ENCODE peak calls at places on chromosome 15, in seven cellular contexts. H is IMR-90, X is neuronal stem cell, G is H1, Z is mesenchymal stem cell, Y is H9, O is mesendoderm. U is an unnamed sample.

GRCh38 chr15:65083262-65083701 is 6.7 kb downstream of the KBTBD13 start:
- DNase-seq in Y (peak), G (no peak), O (peak), H (peak), X (peak), Z (peak), U (no peak)

GRCh38 chr15:67945951-67946700 is 106.3 kb upstream of the RNU6-1 start:
- DNase-seq in X (peak), O (peak), G (peak), Z (peak), H (peak), Y (peak), U (peak)

GRCh38 chr15:28101201-28101600 is 2.1 kb upstream of the OCA2 start:
- DNase-seq in G (no peak), O (no peak), X (no peak), H (no peak), Z (no peak), Y (peak), U (no peak)

GRCh38 chr15:28004143-28005003 is 94.7 kb downstream of the OCA2 start:
- DNase-seq in Z (no peak), Y (no peak), H (no peak), G (peak), X (no peak), O (no peak), U (no peak)

GRCh38 chr15:78291698-78292097 is 7.7 kb downstream of the SKIC8 start:
- DNase-seq in G (no peak), X (no peak), Z (peak), O (no peak), H (no peak), Y (no peak), U (peak)

GRCh38 chr15:58165661-58166060 is 27.5 kb downstream of the AQP9 start:
- DNase-seq in H (peak), X (no peak), G (no peak), O (no peak), Y (no peak), Z (no peak), U (no peak)

GRCh38 chr15:39310633-39311032 is 270.2 kb upstream of the THBS1 start:
- DNase-seq in O (no peak), H (peak), Z (no peak), X (no peak), G (no peak), Y (no peak), U (no peak)

GRCh38 chr15:80518522-80518921 is 114.3 kb downstream of the ARNT2 start:
- DNase-seq in G (no peak), Y (no peak), Z (no peak), O (no peak), X (no peak), H (no peak), U (no peak)

GRCh38 chr15:69719527-69719926 is 266.9 kb downstream of the RPLP1 start:
- DNase-seq in Z (peak), X (no peak), H (no peak), G (no peak), O (no peak), Y (no peak), U (no peak)

GRCh38 chr15:90708516-90708915 is 8.6 kb upstream of the BLM start:
- DNase-seq in O (peak), G (no peak), Y (no peak), H (no peak), X (no peak), Z (no peak), U (no peak)

GRCh38 chr15:62486041-62486440 is 321.0 kb upstream of the C2CD4B start:
- DNase-seq in O (no peak), X (no peak), Y (no peak), Z (no peak), H (no peak), G (no peak), U (peak)

GRCh38 chr15:77021803-77022381 is 27.0 kb downstream of the PSTPIP1 start:
- DNase-seq in O (no peak), Z (peak), Y (no peak), G (no peak), H (peak), X (no peak), U (no peak)

GRCh38 chr15:31277335-31278055 is 49.1 kb upstream of the KLF13 start:
- DNase-seq in H (no peak), G (no peak), Z (no peak), X (no peak), Y (no peak), O (no peak), U (no peak)

GRCh38 chr15:60397772-60398445 is at the start of gene ANXA2:
- DNase-seq in Y (peak), G (peak), O (peak), H (peak), Z (peak), X (no peak), U (peak)

GRCh38 chr15:40252438-40253178 is 13.7 kb downstream of the PAK6 start:
- DNase-seq in O (no peak), G (peak), Z (no peak), H (no peak), Y (peak), X (peak), U (peak)

GRCh38 chr15:73273181-73274002 is 95.4 kb downstream of the HCN4 start:
- DNase-seq in X (peak), O (peak), Z (peak), Y (peak), G (peak), H (peak), U (peak)

GRCh38 chr15:56972426-56972825 is 54.0 kb downstream of the TCF12 start:
- DNase-seq in H (no peak), Z (no peak), O (peak), Y (no peak), G (no peak), X (no peak), U (no peak)

GRCh38 chr15:72368895-72369294 is 6.9 kb downstream of the HEXA start:
- DNase-seq in Z (no peak), O (no peak), Y (no peak), H (no peak), X (no peak), G (no peak), U (no peak)

GRCh38 chr15:39593071-39594055 is 12.5 kb downstream of the THBS1 start:
- DNase-seq in X (no peak), Z (peak), H (peak), O (no peak), G (no peak), Y (no peak), U (no peak)

GRCh38 chr15:73382131-73382530 is 13.4 kb upstream of the HCN4 start:
- DNase-seq in Y (no peak), G (no peak), O (peak), H (no peak), X (no peak), Z (no peak), U (no peak)

GRCh38 chr15:90959894-90960293 is 5.2 kb downstream of the RCCD1 start:
- DNase-seq in Z (no peak), X (no peak), H (peak), O (no peak), G (no peak), Y (no peak), U (no peak)

GRCh38 chr15:56913670-56914069 is 4.8 kb upstream of the TCF12 start:
- DNase-seq in G (no peak), X (no peak), Y (no peak), O (peak), Z (no peak), H (peak), U (no peak)

GRCh38 chr15:73442436-73442835 is 528 bp upstream of the REC114 start:
- DNase-seq in H (no peak), G (no peak), O (no peak), X (no peak), Y (no peak), Z (no peak), U (no peak)

GRCh38 chr15:68386587-68387287 is 45.2 kb downstream of the ITGA11 start:
- DNase-seq in G (peak), Y (peak), H (no peak), O (no peak), Z (no peak), X (no peak), U (no peak)

GRCh38 chr15:56683925-56684324 is 49.4 kb downstream of the ZNF280D start:
- DNase-seq in O (no peak), Y (no peak), H (no peak), G (no peak), Z (no peak), X (no peak), U (no peak)

GRCh38 chr15:79088426-79089205 is 2.0 kb downstream of the RASGRF1 start:
- DNase-seq in Y (peak), Z (no peak), O (no peak), G (no peak), X (no peak), H (no peak), U (no peak)

GRCh38 chr15:32802296-32802936 is 84.6 kb downstream of the GREM1 start:
- DNase-seq in G (no peak), Z (peak), H (peak), X (no peak), O (no peak), Y (no peak), U (no peak)

GRCh38 chr15:79004336-79004735 is 59.5 kb upstream of the CTSH start:
- DNase-seq in Y (peak), H (peak), Z (peak), G (no peak), X (no peak), O (peak), U (peak)

GRCh38 chr15:55277116-55277564 is 12.5 kb downstream of the RAB27A start:
- DNase-seq in O (no peak), Z (peak), H (peak), G (no peak), Y (no peak), X (no peak), U (no peak)

GRCh38 chr15:59194639-59195325 is 11.9 kb upstream of the LDHAL6B start:
- DNase-seq in Y (no peak), O (no peak), G (no peak), H (no peak), X (no peak), Z (no peak), U (no peak)

GRCh38 chr15:92159906-92160841 is 233.5 kb upstream of the ST8SIA2 start:
- DNase-seq in O (peak), G (no peak), X (no peak), Y (peak), H (no peak), Z (no peak), U (no peak)

DNA sequence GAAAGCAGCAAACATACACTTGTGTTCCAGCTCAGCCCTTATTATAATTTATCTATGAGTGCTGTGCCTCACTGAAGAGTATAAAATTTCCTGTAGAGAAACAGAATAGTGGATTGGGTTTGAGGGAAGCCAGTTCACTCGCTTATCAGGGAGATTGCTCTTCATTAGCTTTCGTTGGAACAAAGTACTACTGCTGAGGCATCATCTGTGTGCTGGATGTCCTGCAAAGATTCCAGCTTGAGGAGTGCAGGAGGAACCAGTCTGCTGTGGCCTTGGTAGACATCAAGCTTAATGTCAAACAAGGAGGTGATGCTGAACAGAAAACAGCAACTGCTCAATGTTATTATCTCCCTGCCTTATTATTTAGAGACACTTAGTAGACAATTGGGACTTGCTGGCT is 297.5 kb upstream of the DPH6 start:
- DNase-seq in G (no peak), H (no peak), O (no peak), X (no peak), Z (no peak), Y (no peak), U (no peak)
- H2BK5ac ChIP-seq in G (no peak), H (no peak), O (no peak), X (no peak), Z (no peak), Y (no peak), U (no peak)

GRCh38 chr15:86852741-86853140 is 773.1 kb downstream of the AGBL1 start:
- DNase-seq in X (no peak), Y (no peak), Z (no peak), H (no peak), G (no peak), O (no peak), U (no peak)

GRCh38 chr15:86855307-86855706 is 775.6 kb downstream of the AGBL1 start:
- DNase-seq in H (no peak), X (no peak), Z (peak), G (no peak), Y (no peak), O (no peak), U (no peak)

GRCh38 chr15:86857701-86858100 is 778.0 kb downstream of the AGBL1 start:
- DNase-seq in G (no peak), O (no peak), Z (no peak), X (no peak), Y (no peak), H (no peak), U (no peak)

GRCh38 chr15:86854186-86854585 is 774.5 kb downstream of the AGBL1 start:
- DNase-seq in G (no peak), Y (no peak), H (no peak), O (no peak), X (no peak), Z (no peak), U (no peak)

DNA sequence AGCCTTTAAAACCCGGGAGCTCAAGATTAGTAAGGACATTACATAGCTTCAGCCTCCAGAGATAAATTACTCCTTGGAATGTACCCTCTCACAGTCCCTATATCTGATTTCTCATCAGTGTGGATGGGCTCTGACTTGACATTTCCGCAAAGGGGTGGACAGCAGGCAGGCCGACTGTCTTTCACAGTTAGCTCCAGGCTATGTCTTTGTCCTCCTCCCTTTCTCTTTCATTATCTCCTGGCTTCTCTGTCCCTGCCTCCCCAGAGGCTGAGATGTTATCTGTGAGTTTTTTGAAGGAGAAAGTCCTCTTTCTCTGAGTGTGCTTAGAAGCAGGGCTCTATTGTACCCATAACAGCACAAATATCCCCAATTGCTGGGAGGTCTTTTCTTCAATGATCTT is 776.3 kb downstream of the AGBL1 start:
- DNase-seq in Z (peak), X (no peak), Y (no peak), O (peak), G (no peak), H (no peak), U (peak)
- H3K9ac ChIP-seq in Z (no peak), X (no peak), Y (no peak), O (no peak), G (no peak), H (no peak), U (no peak)

DNA sequence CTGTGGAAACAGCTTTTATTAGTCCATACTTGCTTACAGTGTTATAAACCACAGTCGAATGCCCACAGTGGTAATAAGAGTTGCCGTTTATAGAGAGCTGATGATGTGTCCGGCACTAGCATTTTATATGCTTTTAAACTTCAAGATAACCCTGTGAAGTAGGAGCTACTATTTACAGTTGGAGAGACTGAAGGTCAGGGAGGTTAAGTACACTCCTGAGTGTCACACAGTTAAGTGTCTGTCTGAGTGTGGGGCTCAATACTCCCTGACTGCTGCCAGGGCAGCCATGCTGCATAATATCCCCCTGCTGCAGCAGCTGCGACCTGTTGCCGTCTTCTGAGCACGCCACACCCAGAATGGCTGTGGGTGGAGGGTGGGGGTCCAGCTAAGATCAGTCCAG is 89.9 kb upstream of the TNFAIP8L3 start:
- DNase-seq in Y (no peak), Z (no peak), O (no peak), X (no peak), H (no peak), G (no peak), U (no peak)
- H2BK5ac ChIP-seq in Y (no peak), Z (no peak), O (no peak), X (no peak), H (no peak), G (no peak), U (no peak)

GRCh38 chr15:30044377-30044776 is 38.4 kb upstream of the GOLGA8J start:
- DNase-seq in H (no peak), O (no peak), Z (no peak), G (no peak), Y (no peak), X (no peak), U (no peak)

GRCh38 chr15:30042556-30042955 is 40.2 kb upstream of the GOLGA8J start:
- DNase-seq in H (peak), O (no peak), Z (no peak), X (no peak), G (no peak), Y (no peak), U (no peak)

GRCh38 chr15:30041868-30042267 is 40.9 kb upstream of the GOLGA8J start:
- DNase-seq in Z (no peak), Y (no peak), H (no peak), X (no peak), O (no peak), G (no peak), U (no peak)

GRCh38 chr15:30046414-30046813 is 36.3 kb upstream of the GOLGA8J start:
- DNase-seq in O (no peak), Z (no peak), Y (no peak), G (no peak), H (no peak), X (no peak), U (no peak)

GRCh38 chr15:30043211-30043655 is 39.5 kb upstream of the GOLGA8J start:
- DNase-seq in Y (no peak), O (no peak), Z (peak), G (no peak), H (peak), X (no peak), U (no peak)
- H3K9ac ChIP-seq in Y (no peak), O (no peak), Z (no peak), G (no peak), H (no peak), X (no peak), U (no peak)

GRCh38 chr15:25397110-25397509 is 41.7 kb downstream of the UBE3A start:
- DNase-seq in O (no peak), Z (no peak), X (no peak), Y (no peak), H (no peak), G (no peak), U (no peak)

GRCh38 chr15:25394893-25395292 is 43.9 kb downstream of the UBE3A start:
- DNase-seq in H (no peak), G (no peak), X (no peak), O (no peak), Y (no peak), Z (no peak), U (no peak)

DNA sequence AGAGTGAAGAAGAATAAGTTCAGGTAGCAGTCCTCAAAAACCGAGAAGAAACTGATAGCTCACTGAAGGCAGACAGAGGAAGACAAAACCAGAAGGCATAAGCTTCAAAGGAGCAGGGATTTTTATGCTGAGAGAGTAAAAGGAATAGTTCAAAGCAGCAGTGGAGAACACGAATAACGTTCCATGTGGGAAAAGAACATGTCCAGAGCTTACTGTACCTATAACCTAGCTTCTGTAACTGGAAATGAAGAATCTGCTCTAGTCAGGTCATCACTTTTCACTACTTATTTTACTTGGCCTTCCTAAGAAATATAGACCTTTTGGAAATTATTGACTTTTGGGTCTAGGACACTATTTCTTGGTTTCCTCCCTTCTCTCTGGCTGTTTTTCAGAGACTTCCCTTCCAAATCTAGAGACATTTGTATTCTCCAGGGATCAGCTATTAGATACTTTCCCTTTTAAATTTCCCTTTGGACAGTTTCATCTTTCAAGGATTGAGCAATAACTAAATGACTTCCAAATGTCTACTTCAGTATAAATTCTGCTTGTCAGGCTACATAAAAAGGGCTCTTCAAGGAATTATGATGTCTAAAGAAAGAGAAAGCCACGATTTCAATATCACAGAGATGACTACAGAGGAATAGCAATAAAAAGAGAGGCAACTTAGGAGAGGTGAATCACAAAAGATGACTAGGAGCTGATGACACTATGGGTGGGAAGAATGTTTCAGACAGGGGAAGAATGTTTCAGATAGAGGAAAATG is 46.7 kb downstream of the UBE3A start:
- DNase-seq in G (no peak), X (no peak), H (peak), O (no peak), Y (no peak), Z (peak), U (no peak)
- H2BK5ac ChIP-seq in G (no peak), X (no peak), H (peak), O (no peak), Y (no peak), Z (no peak), U (no peak)

GRCh38 chr15:63593705-63594671 is 3.2 kb upstream of the FBXL22 start:
- DNase-seq in X (no peak), Y (no peak), G (no peak), Z (no peak), H (no peak), O (no peak), U (no peak)

GRCh38 chr15:63596666-63597032 is 538 bp upstream of the FBXL22 start:
- DNase-seq in Z (peak), X (no peak), H (no peak), O (no peak), Y (peak), G (no peak), U (no peak)

GRCh38 chr15:63595688-63596087 is 1.5 kb upstream of the FBXL22 start:
- DNase-seq in G (no peak), O (no peak), Y (no peak), Z (no peak), H (no peak), X (no peak), U (no peak)

GRCh38 chr15:63597033-63597790 is at the start of gene FBXL22:
- DNase-seq in H (peak), Z (peak), Y (peak), G (no peak), X (no peak), O (no peak), U (no peak)

DNA sequence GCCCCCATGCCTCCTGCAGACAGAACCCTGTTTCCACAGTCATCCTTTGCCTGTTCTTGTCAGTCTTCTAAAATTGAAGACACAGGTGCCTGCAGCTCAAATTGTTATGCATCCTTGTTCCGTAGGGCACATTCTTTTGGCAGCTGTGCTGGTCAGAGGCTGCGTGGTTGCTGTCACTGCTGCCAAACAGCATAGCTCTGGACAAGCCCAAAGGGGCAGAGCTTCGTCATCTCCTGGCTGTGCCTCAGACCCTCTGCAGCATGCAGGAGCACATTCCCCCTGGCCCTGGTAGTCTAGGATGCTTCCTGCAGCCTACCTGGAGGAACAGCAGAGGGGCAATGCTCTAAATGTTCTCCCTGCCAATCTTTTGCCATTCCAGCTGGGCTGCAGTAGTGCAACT is 2.1 kb upstream of the FBXL22 start:
- DNase-seq in Y (no peak), G (no peak), X (no peak), Z (no peak), O (no peak), H (no peak), U (peak)
- H3K9ac ChIP-seq in Y (no peak), G (no peak), X (no peak), Z (no peak), O (no peak), H (no peak), U (no peak)